ENCODE peak calls at places on chromosomes 3 and 15, in ten cellular contexts. One of them, this sample, is unnamed.

GRCh38 chr3:142270407-142270806 is 45.0 kb upstream of the GK5 start:
- DNase-seq in GM10248: no peak
- DNase-seq in NCI-H2081: no peak
- DNase-seq in cardiac fibroblast: no peak
- DNase-seq in IMR-90: no peak
- DNase-seq in GM18507: no peak
- DNase-seq in OCI-LY7: no peak
- DNase-seq in stimulated activated CD4-positive, alpha-beta T cell treated with anti-CD3 and anti-CD28 coated beads, Interleukin-12 subunit alpha, Interleukin-12 subunit beta, amount 100 ng/mL, for 48 hours: no peak
- DNase-seq in activated gamma-delta T cell treated with Interleukin-2 at 50 U/mL for 16 hours: peak; percentile 37
- DNase-seq in AG20443: no peak
- DNase-seq in this sample: no peak

GRCh38 chr3:49669352-49669751 is 4.8 kb upstream of the APEH start:
- DNase-seq in GM10248: no peak
- DNase-seq in NCI-H2081: no peak
- DNase-seq in cardiac fibroblast: no peak
- DNase-seq in IMR-90: no peak
- DNase-seq in GM18507: no peak
- DNase-seq in OCI-LY7: no peak
- DNase-seq in stimulated activated CD4-positive, alpha-beta T cell treated with anti-CD3 and anti-CD28 coated beads, Interleukin-12 subunit alpha, Interleukin-12 subunit beta, amount 100 ng/mL, for 48 hours: no peak
- DNase-seq in activated gamma-delta T cell treated with Interleukin-2 at 50 U/mL for 16 hours: no peak
- DNase-seq in AG20443: no peak
- DNase-seq in this sample: no peak

GRCh38 chr15:101537681-101538080 is 48.2 kb upstream of the PCSK6 start:
- DNase-seq in GM10248: no peak
- DNase-seq in NCI-H2081: no peak
- DNase-seq in cardiac fibroblast: no peak
- DNase-seq in IMR-90: no peak
- DNase-seq in GM18507: no peak
- DNase-seq in OCI-LY7: no peak
- DNase-seq in stimulated activated CD4-positive, alpha-beta T cell treated with anti-CD3 and anti-CD28 coated beads, Interleukin-12 subunit alpha, Interleukin-12 subunit beta, amount 100 ng/mL, for 48 hours: no peak
- DNase-seq in activated gamma-delta T cell treated with Interleukin-2 at 50 U/mL for 16 hours: no peak
- DNase-seq in AG20443: no peak
- DNase-seq in this sample: no peak

GRCh38 chr15:27095809-27096580 is 125.0 kb downstream of the GABRG3 start:
- DNase-seq in GM10248: no peak
- DNase-seq in NCI-H2081: no peak
- DNase-seq in cardiac fibroblast: no peak
- DNase-seq in IMR-90: no peak
- DNase-seq in GM18507: no peak
- DNase-seq in OCI-LY7: no peak
- DNase-seq in stimulated activated CD4-positive, alpha-beta T cell treated with anti-CD3 and anti-CD28 coated beads, Interleukin-12 subunit alpha, Interleukin-12 subunit beta, amount 100 ng/mL, for 48 hours: no peak
- DNase-seq in activated gamma-delta T cell treated with Interleukin-2 at 50 U/mL for 16 hours: no peak
- DNase-seq in AG20443: no peak
- DNase-seq in this sample: no peak

GRCh38 chr3:136546718-136547117 is 205.5 kb downstream of the STAG1 start:
- DNase-seq in GM10248: no peak
- DNase-seq in NCI-H2081: no peak
- DNase-seq in cardiac fibroblast: no peak
- DNase-seq in IMR-90: peak; percentile 22
- DNase-seq in GM18507: no peak
- DNase-seq in OCI-LY7: peak; percentile 19
- DNase-seq in stimulated activated CD4-positive, alpha-beta T cell treated with anti-CD3 and anti-CD28 coated beads, Interleukin-12 subunit alpha, Interleukin-12 subunit beta, amount 100 ng/mL, for 48 hours: no peak
- DNase-seq in activated gamma-delta T cell treated with Interleukin-2 at 50 U/mL for 16 hours: no peak
- DNase-seq in AG20443: no peak
- DNase-seq in this sample: no peak

GRCh38 chr15:23436421-23436820 is 10.6 kb downstream of the GOLGA6L2 start:
- DNase-seq in GM10248: no peak
- DNase-seq in NCI-H2081: no peak
- DNase-seq in cardiac fibroblast: no peak
- DNase-seq in IMR-90: no peak
- DNase-seq in GM18507: no peak
- DNase-seq in OCI-LY7: no peak
- DNase-seq in stimulated activated CD4-positive, alpha-beta T cell treated with anti-CD3 and anti-CD28 coated beads, Interleukin-12 subunit alpha, Interleukin-12 subunit beta, amount 100 ng/mL, for 48 hours: no peak
- DNase-seq in activated gamma-delta T cell treated with Interleukin-2 at 50 U/mL for 16 hours: no peak
- DNase-seq in AG20443: no peak
- DNase-seq in this sample: no peak

GRCh38 chr3:121483290-121483689 is 62.5 kb downstream of the POLQ start:
- DNase-seq in GM10248: no peak
- DNase-seq in NCI-H2081: no peak
- DNase-seq in cardiac fibroblast: peak; percentile 17
- DNase-seq in IMR-90: peak; percentile 56
- DNase-seq in GM18507: no peak
- DNase-seq in OCI-LY7: no peak
- DNase-seq in stimulated activated CD4-positive, alpha-beta T cell treated with anti-CD3 and anti-CD28 coated beads, Interleukin-12 subunit alpha, Interleukin-12 subunit beta, amount 100 ng/mL, for 48 hours: no peak
- DNase-seq in activated gamma-delta T cell treated with Interleukin-2 at 50 U/mL for 16 hours: no peak
- DNase-seq in AG20443: peak; percentile 18
- DNase-seq in this sample: no peak

GRCh38 chr3:69967156-69967555 is 32.4 kb upstream of the SAMMSON start:
- DNase-seq in GM10248: no peak
- DNase-seq in NCI-H2081: no peak
- DNase-seq in cardiac fibroblast: no peak
- DNase-seq in IMR-90: no peak
- DNase-seq in GM18507: no peak
- DNase-seq in OCI-LY7: no peak
- DNase-seq in stimulated activated CD4-positive, alpha-beta T cell treated with anti-CD3 and anti-CD28 coated beads, Interleukin-12 subunit alpha, Interleukin-12 subunit beta, amount 100 ng/mL, for 48 hours: no peak
- DNase-seq in activated gamma-delta T cell treated with Interleukin-2 at 50 U/mL for 16 hours: no peak
- DNase-seq in AG20443: no peak
- DNase-seq in this sample: no peak

GRCh38 chr3:154921351-154921750 is 158.8 kb upstream of the MME start:
- DNase-seq in GM10248: no peak
- DNase-seq in NCI-H2081: no peak
- DNase-seq in cardiac fibroblast: no peak
- DNase-seq in IMR-90: no peak
- DNase-seq in GM18507: no peak
- DNase-seq in OCI-LY7: no peak
- DNase-seq in stimulated activated CD4-positive, alpha-beta T cell treated with anti-CD3 and anti-CD28 coated beads, Interleukin-12 subunit alpha, Interleukin-12 subunit beta, amount 100 ng/mL, for 48 hours: no peak
- DNase-seq in activated gamma-delta T cell treated with Interleukin-2 at 50 U/mL for 16 hours: no peak
- DNase-seq in AG20443: no peak
- DNase-seq in this sample: no peak

GRCh38 chr3:4732974-4733373 is 239.8 kb downstream of the ITPR1 start:
- DNase-seq in GM10248: no peak
- DNase-seq in NCI-H2081: no peak
- DNase-seq in cardiac fibroblast: no peak
- DNase-seq in IMR-90: no peak
- DNase-seq in GM18507: no peak
- DNase-seq in OCI-LY7: no peak
- DNase-seq in stimulated activated CD4-positive, alpha-beta T cell treated with anti-CD3 and anti-CD28 coated beads, Interleukin-12 subunit alpha, Interleukin-12 subunit beta, amount 100 ng/mL, for 48 hours: no peak
- DNase-seq in activated gamma-delta T cell treated with Interleukin-2 at 50 U/mL for 16 hours: no peak
- DNase-seq in AG20443: no peak
- DNase-seq in this sample: no peak

GRCh38 chr3:76474632-76475031 is 565.3 kb upstream of the ROBO2 start:
- DNase-seq in GM10248: no peak
- DNase-seq in NCI-H2081: no peak
- DNase-seq in cardiac fibroblast: no peak
- DNase-seq in IMR-90: no peak
- DNase-seq in GM18507: no peak
- DNase-seq in OCI-LY7: no peak
- DNase-seq in stimulated activated CD4-positive, alpha-beta T cell treated with anti-CD3 and anti-CD28 coated beads, Interleukin-12 subunit alpha, Interleukin-12 subunit beta, amount 100 ng/mL, for 48 hours: no peak
- DNase-seq in activated gamma-delta T cell treated with Interleukin-2 at 50 U/mL for 16 hours: no peak
- DNase-seq in AG20443: no peak
- DNase-seq in this sample: no peak

GRCh38 chr3:39718674-39719595 is 90.5 kb upstream of the MYRIP start:
- DNase-seq in GM10248: no peak
- DNase-seq in NCI-H2081: no peak
- DNase-seq in cardiac fibroblast: peak; percentile 44
- DNase-seq in IMR-90: peak; percentile 1
- DNase-seq in GM18507: no peak
- DNase-seq in OCI-LY7: no peak
- DNase-seq in stimulated activated CD4-positive, alpha-beta T cell treated with anti-CD3 and anti-CD28 coated beads, Interleukin-12 subunit alpha, Interleukin-12 subunit beta, amount 100 ng/mL, for 48 hours: no peak
- DNase-seq in activated gamma-delta T cell treated with Interleukin-2 at 50 U/mL for 16 hours: no peak
- DNase-seq in AG20443: peak; percentile 75
- DNase-seq in this sample: no peak

GRCh38 chr3:59016930-59017616 is 32.8 kb downstream of the CFAP20DC start:
- DNase-seq in GM10248: no peak
- DNase-seq in NCI-H2081: no peak
- DNase-seq in cardiac fibroblast: no peak
- DNase-seq in IMR-90: no peak
- DNase-seq in GM18507: no peak
- DNase-seq in OCI-LY7: no peak
- DNase-seq in stimulated activated CD4-positive, alpha-beta T cell treated with anti-CD3 and anti-CD28 coated beads, Interleukin-12 subunit alpha, Interleukin-12 subunit beta, amount 100 ng/mL, for 48 hours: no peak
- DNase-seq in activated gamma-delta T cell treated with Interleukin-2 at 50 U/mL for 16 hours: no peak
- DNase-seq in AG20443: peak; percentile 16
- DNase-seq in this sample: peak; percentile 74

GRCh38 chr3:125025647-125026046 is 30.1 kb downstream of the HEG1 start:
- DNase-seq in GM10248: no peak
- DNase-seq in NCI-H2081: no peak
- DNase-seq in cardiac fibroblast: no peak
- DNase-seq in IMR-90: peak; percentile 45
- DNase-seq in GM18507: no peak
- DNase-seq in OCI-LY7: no peak
- DNase-seq in stimulated activated CD4-positive, alpha-beta T cell treated with anti-CD3 and anti-CD28 coated beads, Interleukin-12 subunit alpha, Interleukin-12 subunit beta, amount 100 ng/mL, for 48 hours: no peak
- DNase-seq in activated gamma-delta T cell treated with Interleukin-2 at 50 U/mL for 16 hours: no peak
- DNase-seq in AG20443: no peak
- DNase-seq in this sample: no peak

GRCh38 chr3:63910873-63911272 is 1.3 kb downstream of the SCAANT1 start:
- DNase-seq in GM10248: peak; percentile 29
- DNase-seq in NCI-H2081: no peak
- DNase-seq in cardiac fibroblast: no peak
- DNase-seq in IMR-90: peak; percentile 59
- DNase-seq in GM18507: no peak
- DNase-seq in OCI-LY7: peak; percentile 41
- DNase-seq in stimulated activated CD4-positive, alpha-beta T cell treated with anti-CD3 and anti-CD28 coated beads, Interleukin-12 subunit alpha, Interleukin-12 subunit beta, amount 100 ng/mL, for 48 hours: no peak
- DNase-seq in activated gamma-delta T cell treated with Interleukin-2 at 50 U/mL for 16 hours: no peak
- DNase-seq in AG20443: no peak
- DNase-seq in this sample: no peak

GRCh38 chr15:59741274-59741906 is 52.3 kb upstream of the BNIP2 start:
- DNase-seq in GM10248: no peak
- DNase-seq in NCI-H2081: peak; percentile 64
- DNase-seq in cardiac fibroblast: peak; percentile 7
- DNase-seq in IMR-90: no peak
- DNase-seq in GM18507: no peak
- DNase-seq in OCI-LY7: no peak
- DNase-seq in stimulated activated CD4-positive, alpha-beta T cell treated with anti-CD3 and anti-CD28 coated beads, Interleukin-12 subunit alpha, Interleukin-12 subunit beta, amount 100 ng/mL, for 48 hours: no peak
- DNase-seq in activated gamma-delta T cell treated with Interleukin-2 at 50 U/mL for 16 hours: no peak
- DNase-seq in AG20443: peak; percentile 44
- DNase-seq in this sample: no peak

GRCh38 chr3:119550090-119550910 is 9.1 kb downstream of the CD80 start:
- DNase-seq in GM10248: no peak
- DNase-seq in NCI-H2081: no peak
- DNase-seq in cardiac fibroblast: no peak
- DNase-seq in IMR-90: no peak
- DNase-seq in GM18507: no peak
- DNase-seq in OCI-LY7: peak; percentile 4
- DNase-seq in stimulated activated CD4-positive, alpha-beta T cell treated with anti-CD3 and anti-CD28 coated beads, Interleukin-12 subunit alpha, Interleukin-12 subunit beta, amount 100 ng/mL, for 48 hours: no peak
- DNase-seq in activated gamma-delta T cell treated with Interleukin-2 at 50 U/mL for 16 hours: no peak
- DNase-seq in AG20443: no peak
- DNase-seq in this sample: no peak

GRCh38 chr15:66841953-66842681 is 140.1 kb downstream of the SMAD6 start:
- DNase-seq in GM10248: no peak
- DNase-seq in NCI-H2081: peak; percentile 9
- DNase-seq in cardiac fibroblast: peak; percentile 95
- DNase-seq in IMR-90: peak; percentile 89
- DNase-seq in GM18507: no peak
- DNase-seq in OCI-LY7: no peak
- DNase-seq in stimulated activated CD4-positive, alpha-beta T cell treated with anti-CD3 and anti-CD28 coated beads, Interleukin-12 subunit alpha, Interleukin-12 subunit beta, amount 100 ng/mL, for 48 hours: no peak
- DNase-seq in activated gamma-delta T cell treated with Interleukin-2 at 50 U/mL for 16 hours: no peak
- DNase-seq in AG20443: peak; percentile 94
- DNase-seq in this sample: peak; percentile 89

GRCh38 chr3:104916971-104917370 is 449.7 kb upstream of the ALCAM start:
- DNase-seq in GM10248: no peak
- DNase-seq in NCI-H2081: no peak
- DNase-seq in cardiac fibroblast: no peak
- DNase-seq in IMR-90: peak; percentile 55
- DNase-seq in GM18507: no peak
- DNase-seq in OCI-LY7: no peak
- DNase-seq in stimulated activated CD4-positive, alpha-beta T cell treated with anti-CD3 and anti-CD28 coated beads, Interleukin-12 subunit alpha, Interleukin-12 subunit beta, amount 100 ng/mL, for 48 hours: no peak
- DNase-seq in activated gamma-delta T cell treated with Interleukin-2 at 50 U/mL for 16 hours: no peak
- DNase-seq in AG20443: no peak
- DNase-seq in this sample: no peak

GRCh38 chr15:81157939-81158223 is 23.8 kb downstream of the CFAP161 start:
- DNase-seq in GM10248: no peak
- DNase-seq in NCI-H2081: no peak
- DNase-seq in cardiac fibroblast: no peak
- DNase-seq in IMR-90: no peak
- DNase-seq in GM18507: no peak
- DNase-seq in OCI-LY7: no peak
- DNase-seq in stimulated activated CD4-positive, alpha-beta T cell treated with anti-CD3 and anti-CD28 coated beads, Interleukin-12 subunit alpha, Interleukin-12 subunit beta, amount 100 ng/mL, for 48 hours: no peak
- DNase-seq in activated gamma-delta T cell treated with Interleukin-2 at 50 U/mL for 16 hours: no peak
- DNase-seq in AG20443: no peak
- DNase-seq in this sample: no peak

GRCh38 chr3:32510075-32510724 is 7.5 kb upstream of the CMTM6 start:
- DNase-seq in GM10248: peak; percentile 77
- DNase-seq in NCI-H2081: peak; percentile 39
- DNase-seq in cardiac fibroblast: peak; percentile 83
- DNase-seq in IMR-90: peak; percentile 71
- DNase-seq in GM18507: peak; percentile 46
- DNase-seq in OCI-LY7: peak; percentile 78
- DNase-seq in stimulated activated CD4-positive, alpha-beta T cell treated with anti-CD3 and anti-CD28 coated beads, Interleukin-12 subunit alpha, Interleukin-12 subunit beta, amount 100 ng/mL, for 48 hours: peak; percentile 30
- DNase-seq in activated gamma-delta T cell treated with Interleukin-2 at 50 U/mL for 16 hours: peak; percentile 67
- DNase-seq in AG20443: peak; percentile 81
- DNase-seq in this sample: no peak

GRCh38 chr15:63973212-63974009 is 72.9 kb downstream of the DAPK2 start:
- DNase-seq in GM10248: no peak
- DNase-seq in NCI-H2081: no peak
- DNase-seq in cardiac fibroblast: no peak
- DNase-seq in IMR-90: peak; percentile 67
- DNase-seq in GM18507: no peak
- DNase-seq in OCI-LY7: no peak
- DNase-seq in stimulated activated CD4-positive, alpha-beta T cell treated with anti-CD3 and anti-CD28 coated beads, Interleukin-12 subunit alpha, Interleukin-12 subunit beta, amount 100 ng/mL, for 48 hours: no peak
- DNase-seq in activated gamma-delta T cell treated with Interleukin-2 at 50 U/mL for 16 hours: no peak
- DNase-seq in AG20443: peak; percentile 77
- DNase-seq in this sample: no peak

GRCh38 chr3:50523170-50523865 is 19.9 kb upstream of the CACNA2D2 start:
- DNase-seq in GM10248: no peak
- DNase-seq in NCI-H2081: no peak
- DNase-seq in cardiac fibroblast: no peak
- DNase-seq in IMR-90: no peak
- DNase-seq in GM18507: no peak
- DNase-seq in OCI-LY7: no peak
- DNase-seq in stimulated activated CD4-positive, alpha-beta T cell treated with anti-CD3 and anti-CD28 coated beads, Interleukin-12 subunit alpha, Interleukin-12 subunit beta, amount 100 ng/mL, for 48 hours: no peak
- DNase-seq in activated gamma-delta T cell treated with Interleukin-2 at 50 U/mL for 16 hours: no peak
- DNase-seq in AG20443: no peak
- DNase-seq in this sample: no peak

GRCh38 chr3:142319094-142319493 is 93.7 kb upstream of the GK5 start:
- DNase-seq in GM10248: no peak
- DNase-seq in NCI-H2081: no peak
- DNase-seq in cardiac fibroblast: peak; percentile 25
- DNase-seq in IMR-90: peak; percentile 71
- DNase-seq in GM18507: no peak
- DNase-seq in OCI-LY7: no peak
- DNase-seq in stimulated activated CD4-positive, alpha-beta T cell treated with anti-CD3 and anti-CD28 coated beads, Interleukin-12 subunit alpha, Interleukin-12 subunit beta, amount 100 ng/mL, for 48 hours: no peak
- DNase-seq in activated gamma-delta T cell treated with Interleukin-2 at 50 U/mL for 16 hours: no peak
- DNase-seq in AG20443: peak; percentile 20
- DNase-seq in this sample: no peak

GRCh38 chr3:10263549-10264363 is 15.5 kb downstream of the TATDN2 start:
- DNase-seq in GM10248: no peak
- DNase-seq in NCI-H2081: no peak
- DNase-seq in cardiac fibroblast: peak; percentile 62
- DNase-seq in IMR-90: peak; percentile 42
- DNase-seq in GM18507: peak; percentile 22
- DNase-seq in OCI-LY7: peak; percentile 36
- DNase-seq in stimulated activated CD4-positive, alpha-beta T cell treated with anti-CD3 and anti-CD28 coated beads, Interleukin-12 subunit alpha, Interleukin-12 subunit beta, amount 100 ng/mL, for 48 hours: peak; percentile 64
- DNase-seq in activated gamma-delta T cell treated with Interleukin-2 at 50 U/mL for 16 hours: peak; percentile 64
- DNase-seq in AG20443: peak; percentile 85
- DNase-seq in this sample: no peak

GRCh38 chr15:74050835-74051234 is 31.5 kb downstream of the GOLGA6A start:
- DNase-seq in GM10248: no peak
- DNase-seq in NCI-H2081: no peak
- DNase-seq in cardiac fibroblast: no peak
- DNase-seq in IMR-90: no peak
- DNase-seq in GM18507: no peak
- DNase-seq in OCI-LY7: no peak
- DNase-seq in stimulated activated CD4-positive, alpha-beta T cell treated with anti-CD3 and anti-CD28 coated beads, Interleukin-12 subunit alpha, Interleukin-12 subunit beta, amount 100 ng/mL, for 48 hours: no peak
- DNase-seq in activated gamma-delta T cell treated with Interleukin-2 at 50 U/mL for 16 hours: no peak
- DNase-seq in AG20443: peak; percentile 49
- DNase-seq in this sample: no peak

GRCh38 chr3:30970183-30970582 is 75.7 kb upstream of the GADL1 start:
- DNase-seq in GM10248: no peak
- DNase-seq in NCI-H2081: no peak
- DNase-seq in cardiac fibroblast: peak; percentile 24
- DNase-seq in IMR-90: no peak
- DNase-seq in GM18507: no peak
- DNase-seq in OCI-LY7: peak; percentile 18
- DNase-seq in stimulated activated CD4-positive, alpha-beta T cell treated with anti-CD3 and anti-CD28 coated beads, Interleukin-12 subunit alpha, Interleukin-12 subunit beta, amount 100 ng/mL, for 48 hours: no peak
- DNase-seq in activated gamma-delta T cell treated with Interleukin-2 at 50 U/mL for 16 hours: no peak
- DNase-seq in AG20443: peak; percentile 29
- DNase-seq in this sample: no peak

GRCh38 chr3:194993896-194994295 is 277.1 kb downstream of the XXYLT1 start:
- DNase-seq in GM10248: no peak
- DNase-seq in NCI-H2081: no peak
- DNase-seq in cardiac fibroblast: no peak
- DNase-seq in IMR-90: no peak
- DNase-seq in GM18507: no peak
- DNase-seq in OCI-LY7: no peak
- DNase-seq in stimulated activated CD4-positive, alpha-beta T cell treated with anti-CD3 and anti-CD28 coated beads, Interleukin-12 subunit alpha, Interleukin-12 subunit beta, amount 100 ng/mL, for 48 hours: no peak
- DNase-seq in activated gamma-delta T cell treated with Interleukin-2 at 50 U/mL for 16 hours: no peak
- DNase-seq in AG20443: no peak
- DNase-seq in this sample: peak; percentile 76

This sample was measured in suprapubic skin.